ENCODE peak calls at places on chromosomes 4 and X, in four cellular contexts. R, J, W and U are unnamed samples.

GRCh38 chrX:12446342-12447075 is 308.2 kb downstream of the FRMPD4 start:
- DNase-seq in J (peak), R (no peak), W (no peak), U (no peak)

GRCh38 chrX:33434256-33435092 is 223.1 kb upstream of the DMD start:
- DNase-seq in R (peak), J (peak), W (peak), U (peak)

GRCh38 chr4:185997287-185997686 is 71.7 kb upstream of the TLR3 start:
- DNase-seq in R (no peak), W (no peak), J (no peak), U (no peak)

GRCh38 chr4:86461849-86462248 is 102.0 kb upstream of the MAPK10 start:
- DNase-seq in J (no peak), W (no peak), R (no peak), U (no peak)

GRCh38 chr4:16031554-16032381 is 52.1 kb downstream of the PROM1 start:
- DNase-seq in J (no peak), R (no peak), W (no peak), U (no peak)

GRCh38 chr4:151339472-151339871 is 14.1 kb upstream of the SH3D19 start:
- DNase-seq in R (no peak), J (no peak), W (no peak), U (no peak)

GRCh38 chr4:8866828-8867623 is 4.6 kb downstream of the HMX1 start:
- DNase-seq in R (no peak), W (no peak), J (no peak), U (no peak)

GRCh38 chrX:13646154-13646549 is 6.8 kb upstream of the TCEANC start:
- DNase-seq in W (peak), J (peak), R (peak), U (peak)

GRCh38 chr4:76208005-76208765 is 5.4 kb downstream of the SCARB2 start:
- DNase-seq in W (peak), J (peak), R (no peak), U (no peak)

GRCh38 chrX:151488677-151489076 is 74.8 kb upstream of the PASD1 start:
- DNase-seq in J (peak), R (peak), W (peak), U (no peak)

GRCh38 chrX:23784487-23785301 is 1.7 kb downstream of the SAT1 start:
- DNase-seq in W (no peak), R (no peak), J (peak), U (no peak)

GRCh38 chrX:153319295-153319694 is 2.3 kb downstream of the PNMA6F start:
- DNase-seq in W (no peak), J (no peak), R (no peak), U (no peak)

GRCh38 chrX:103517246-103517645 is 2.0 kb downstream of the RAB40A start:
- DNase-seq in R (no peak), W (no peak), J (peak), U (no peak)

GRCh38 chr4:58611012-58611411 is 1500.8 kb upstream of the IGFBP7 start:
- DNase-seq in J (no peak), R (no peak), W (no peak), U (no peak)

DNA sequence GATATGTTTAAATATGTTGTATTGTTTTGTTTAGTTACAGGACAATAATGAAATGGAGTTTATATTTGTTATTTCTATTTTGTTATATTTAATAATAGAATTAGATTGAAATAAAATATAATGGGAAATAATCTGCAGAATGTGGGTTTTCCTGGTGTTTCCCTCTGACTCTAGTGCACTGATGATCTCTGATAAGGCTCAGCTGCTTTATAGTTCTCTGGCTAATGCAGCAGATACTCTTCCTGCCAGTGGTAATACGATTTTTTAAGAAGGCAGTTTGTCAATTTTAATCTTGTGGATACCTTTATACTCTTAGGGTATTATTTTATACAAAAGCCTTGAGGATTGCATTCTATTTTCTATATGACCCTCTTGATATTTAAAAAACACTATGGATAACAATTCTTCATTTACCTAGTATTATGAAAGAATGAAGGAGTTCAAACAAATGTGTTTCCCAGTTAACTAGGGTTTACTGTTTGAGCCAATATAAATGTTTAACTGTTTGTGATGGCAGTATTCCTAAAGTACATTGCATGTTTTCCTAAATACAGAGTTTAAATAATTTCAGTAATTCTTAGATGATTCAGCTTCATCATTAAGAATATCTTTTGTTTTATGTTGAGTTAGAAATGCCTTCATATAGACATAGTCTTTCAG is 26.9 kb downstream of the NUDT6 start:
- DNase-seq in R (no peak), W (no peak), J (no peak), U (no peak)
- TF ChIP-seq EZH2 in R (no peak), W (no peak), J (no peak), U (no peak)

GRCh38 chrX:19630228-19630627 is 114.9 kb upstream of the MAP3K15 start:
- DNase-seq in R (no peak), W (no peak), J (no peak), U (no peak)
- TF ChIP-seq EZH2 in R (no peak), W (no peak), J (no peak), U (no peak)

GRCh38 chr4:173499568-173500535 is 30.2 kb downstream of the HAND2 start:
- DNase-seq in W (no peak), R (no peak), J (no peak), U (no peak)

GRCh38 chr4:173498771-173499170 is 31.3 kb downstream of the HAND2 start:
- DNase-seq in J (no peak), R (no peak), W (no peak), U (no peak)

GRCh38 chr4:173501592-173502150 is 28.4 kb downstream of the HAND2 start:
- DNase-seq in W (no peak), R (no peak), J (no peak), U (no peak)

GRCh38 chr4:173503330-173504180 is 26.5 kb downstream of the HAND2 start:
- DNase-seq in J (no peak), R (no peak), W (no peak), U (no peak)

DNA sequence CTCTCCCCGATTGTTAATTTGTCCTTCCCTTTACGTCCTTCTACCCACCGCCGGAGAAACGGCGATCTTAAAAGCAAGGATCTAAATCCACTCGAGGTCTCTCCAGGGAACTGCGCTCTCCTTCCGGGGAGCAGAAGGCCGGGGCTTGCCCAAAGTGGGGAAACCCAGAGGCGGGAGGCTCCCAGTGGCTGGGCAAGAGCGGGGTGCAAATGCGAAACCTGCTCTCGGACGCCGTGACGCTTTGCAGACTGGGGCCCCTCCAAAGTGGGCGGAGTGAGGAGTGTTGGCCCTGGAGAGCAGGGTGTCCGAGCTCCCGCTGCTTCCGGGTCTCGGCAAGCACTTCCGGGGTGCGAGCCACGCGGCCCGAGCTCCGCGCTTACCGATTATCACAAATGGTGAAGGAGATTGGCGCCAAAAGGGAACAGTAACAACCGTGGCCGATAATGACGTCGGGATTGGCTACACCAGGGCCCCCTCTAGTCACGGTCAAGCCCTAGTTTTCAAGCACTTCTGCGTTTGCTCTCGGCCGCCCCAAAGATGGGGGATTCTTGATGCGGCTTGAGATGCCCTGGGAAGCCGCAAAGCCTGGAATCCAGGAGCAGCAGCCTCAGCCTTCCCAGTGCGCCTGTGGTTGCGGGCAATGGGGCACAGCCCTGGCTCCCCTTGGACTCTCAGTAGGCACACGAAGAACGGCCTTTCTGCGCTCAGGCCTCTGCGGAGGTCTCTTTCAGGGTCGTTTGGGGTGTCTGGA is 29.0 kb downstream of the HAND2 start:
- DNase-seq in W (no peak), R (no peak), J (no peak), U (no peak)
- TF ChIP-seq EZH2 in W (no peak), R (no peak), J (no peak), U (no peak)

GRCh38 chr4:2059726-2060577 is 825 bp downstream of the NAT8L start:
- DNase-seq in R (no peak), W (no peak), J (no peak), U (no peak)
- TF ChIP-seq EZH2 in R (no peak), W (no peak), J (no peak), U (no peak)

GRCh38 chr4:7193040-7193958 is 961 bp downstream of the SORCS2 start:
- DNase-seq in R (no peak), J (no peak), W (peak), U (no peak)
- TF ChIP-seq EZH2 in R (no peak), J (peak), W (no peak), U (no peak)

GRCh38 chr4:22391548-22391947 is 124.3 kb downstream of the ADGRA3 start:
- DNase-seq in J (no peak), W (peak), R (no peak), U (no peak)
- TF ChIP-seq EZH2 in J (no peak), W (no peak), R (no peak), U (no peak)

GRCh38 chr4:159303435-159303834 is 200.6 kb downstream of the RAPGEF2 start:
- DNase-seq in W (no peak), J (no peak), R (no peak), U (no peak)
- TF ChIP-seq EZH2 in W (no peak), J (no peak), R (no peak), U (no peak)

GRCh38 chr4:154472870-154473269 is 18.7 kb downstream of the DCHS2 start:
- DNase-seq in W (no peak), R (no peak), J (no peak), U (no peak)

GRCh38 chr4:154471924-154472323 is 19.7 kb downstream of the DCHS2 start:
- DNase-seq in W (no peak), J (no peak), R (no peak), U (peak)

GRCh38 chr4:154475800-154476199 is 15.8 kb downstream of the DCHS2 start:
- DNase-seq in W (no peak), R (no peak), J (no peak), U (no peak)

GRCh38 chr4:154471032-154471431 is 20.6 kb downstream of the DCHS2 start:
- DNase-seq in W (no peak), R (no peak), J (no peak), U (no peak)

GRCh38 chr4:154473497-154473896 is 18.1 kb downstream of the DCHS2 start:
- DNase-seq in R (no peak), J (no peak), W (no peak), U (no peak)
- TF ChIP-seq EZH2 in R (no peak), J (no peak), W (no peak), U (no peak)

GRCh38 chr4:6688879-6689505 is 4.7 kb upstream of the S100P start:
- DNase-seq in W (peak), R (peak), J (peak), U (peak)
- TF ChIP-seq EZH2 in W (no peak), R (no peak), J (no peak), U (no peak)

GRCh38 chr4:80182237-80182866 is 15.0 kb upstream of the PRDM8 start:
- DNase-seq in J (no peak), R (no peak), W (no peak), U (no peak)

GRCh38 chr4:80184053-80184790 is 13.1 kb upstream of the PRDM8 start:
- DNase-seq in W (peak), J (peak), R (peak), U (peak)

GRCh38 chr4:80184791-80185756 is 12.2 kb upstream of the PRDM8 start:
- DNase-seq in W (no peak), R (peak), J (no peak), U (peak)

GRCh38 chr4:80185787-80186548 is 11.3 kb upstream of the PRDM8 start:
- DNase-seq in W (no peak), R (no peak), J (no peak), U (no peak)

GRCh38 chr4:80183196-80184052 is 13.9 kb upstream of the PRDM8 start:
- DNase-seq in W (no peak), R (no peak), J (no peak), U (no peak)
- TF ChIP-seq EZH2 in W (no peak), R (no peak), J (no peak), U (no peak)